ENCODE peak calls at places on chromosomes 5 and 9, in four cellular contexts. D is BE2C, N is Ammon's horn, X is NCI-H1436 treated with DMSO at 0.1 percent for 48 hours. K is an unnamed sample.
A peak's percentile ranks its signal among the peaks of the same experiment; 100 is the strongest.

GRCh38 chr5:151745071-151745705 is 13.2 kb downstream of the ATOX1 start:
- DNase-seq in D (no peak), N (peak; percentile 93), X (no peak), K (no peak)

GRCh38 chr5:87787640-87788039 is 374.9 kb upstream of the CCNH start:
- DNase-seq in X (no peak), D (no peak), N (no peak), K (no peak)

GRCh38 chr5:144028644-144029043 is 141.8 kb downstream of the YIPF5 start:
- DNase-seq in D (no peak), X (peak; percentile 59), N (no peak), K (no peak)

GRCh38 chr5:43192558-43193170 is 639 bp downstream of the NIM1K start:
- DNase-seq in X (no peak), N (peak; percentile 71), D (peak; percentile 25), K (no peak)

GRCh38 chr9:4084440-4084818 is 215.4 kb downstream of the GLIS3 start:
- DNase-seq in D (no peak), X (no peak), N (peak; percentile 83), K (no peak)

GRCh38 chr5:39755986-39756385 is 331.2 kb upstream of the DAB2 start:
- DNase-seq in N (peak; percentile 21), D (no peak), X (no peak), K (no peak)

GRCh38 chr5:89388872-89389271 is 505.9 kb upstream of the MEF2C start:
- DNase-seq in X (no peak), N (no peak), D (no peak), K (no peak)

GRCh38 chr9:18385676-18386075 is 88.3 kb upstream of the ADAMTSL1 start:
- DNase-seq in D (no peak), N (peak; percentile 16), X (no peak), K (no peak)

GRCh38 chr5:35651002-35651756 is 33.5 kb downstream of the SPEF2 start:
- DNase-seq in X (no peak), N (peak; percentile 47), D (peak; percentile 11), K (peak; percentile 10)

GRCh38 chr9:125372441-125373226 is 111.0 kb downstream of the GAPVD1 start:
- DNase-seq in N (no peak), D (no peak), X (no peak), K (no peak)

GRCh38 chr5:150538007-150538917 is 30.3 kb downstream of the NDST1 start:
- DNase-seq in X (no peak), N (no peak), D (no peak), K (no peak)

GRCh38 chr9:115057559-115057958 is 60.4 kb downstream of the TNC start:
- DNase-seq in D (no peak), N (no peak), X (no peak), K (no peak)

GRCh38 chr5:1544294-1545010 is 20.7 kb upstream of the LPCAT1 start:
- DNase-seq in D (no peak), X (no peak), N (peak; percentile 2), K (no peak)

GRCh38 chr5:194102-194501 is 2.8 kb downstream of the LRRC14B start:
- DNase-seq in X (no peak), N (no peak), D (no peak), K (no peak)

GRCh38 chr5:148806520-148806931 is 19.9 kb upstream of the ADRB2 start:
- DNase-seq in X (no peak), N (no peak), D (no peak), K (no peak)

GRCh38 chr5:109743770-109744212 is 54.1 kb downstream of the MAN2A1 start:
- DNase-seq in D (no peak), N (peak; percentile 33), X (no peak), K (no peak)

GRCh38 chr9:16245756-16246440 is 624.6 kb downstream of the BNC2 start:
- DNase-seq in X (no peak), D (no peak), N (no peak), K (no peak)

GRCh38 chr5:32160228-32160627 is 13.9 kb downstream of the GOLPH3 start:
- DNase-seq in N (no peak), D (no peak), X (no peak), K (no peak)

GRCh38 chr5:133757396-133757795 is 145.1 kb upstream of the FSTL4 start:
- DNase-seq in D (no peak), X (no peak), N (no peak), K (no peak)

GRCh38 chr5:43663916-43664315 is 60.9 kb downstream of the NNT start:
- DNase-seq in N (no peak), D (no peak), X (no peak), K (no peak)